ENCODE peak calls at places on chromosomes 16 and 17, in six cellular contexts. F, D, K, X, Z and N are unnamed samples.

GRCh38 chr17:77233635-77234334 is 93.0 kb downstream of the SEC14L1 start:
- DNase-seq in F (peak; percentile 37), K (no peak), Z (no peak), X (peak; percentile 90), D (peak; percentile 44), N (no peak)

GRCh38 chr16:30786936-30787612 is at the start of gene ZNF629:
- DNase-seq in D (peak; percentile 75), F (peak; percentile 78), X (no peak), Z (no peak), K (peak; percentile 81), N (no peak)

GRCh38 chr16:2015117-2015946 is 4.3 kb upstream of the NPW start:
- DNase-seq in D (peak; percentile 60), Z (no peak), F (no peak), X (peak; percentile 3), K (peak; percentile 78), N (no peak)

GRCh38 chr17:63930951-63931575 is 1.1 kb downstream of the CD79B start:
- DNase-seq in D (peak; percentile 84), X (peak; percentile 31), F (no peak), Z (no peak), K (no peak), N (peak; percentile 83)

GRCh38 chr17:81208651-81209050 is 14.1 kb downstream of the CEP131 start:
- DNase-seq in K (no peak), F (no peak), X (no peak), Z (no peak), D (no peak), N (no peak)

GRCh38 chr17:40791808-40792436 is 7.8 kb downstream of the KRT28 start:
- DNase-seq in X (peak; percentile 31), D (no peak), Z (no peak), K (no peak), F (peak; percentile 31), N (peak; percentile 8)

GRCh38 chr17:76969598-76970172 is 101.5 kb downstream of the MGAT5B start:
- DNase-seq in K (no peak), D (no peak), Z (no peak), F (peak; percentile 45), X (no peak), N (no peak)

GRCh38 chr17:40532520-40533253 is 31.3 kb upstream of the TNS4 start:
- DNase-seq in Z (no peak), X (no peak), F (no peak), K (no peak), D (no peak), N (no peak)

GRCh38 chr16:89105599-89106151 is 12.0 kb downstream of the ACSF3 start:
- DNase-seq in Z (no peak), F (no peak), D (no peak), K (no peak), X (no peak), N (no peak)

GRCh38 chr16:55000595-55000994 is 69.9 kb downstream of the IRX5 start:
- DNase-seq in K (no peak), F (no peak), X (no peak), Z (no peak), D (no peak), N (no peak)

GRCh38 chr17:51869387-51869786 is 289.1 kb downstream of the CA10 start:
- DNase-seq in X (peak; percentile 48), D (no peak), Z (no peak), F (peak; percentile 44), K (peak; percentile 35), N (peak; percentile 7)

GRCh38 chr16:22192261-22193133 is 13.6 kb upstream of the EEF2K start:
- DNase-seq in F (peak; percentile 33), Z (peak; percentile 39), X (peak; percentile 85), K (peak; percentile 70), D (peak; percentile 86), N (peak; percentile 90)

GRCh38 chr17:27914382-27914781 is 21.2 kb upstream of the LYRM9 start:
- DNase-seq in Z (no peak), X (no peak), D (no peak), F (no peak), K (no peak), N (no peak)

GRCh38 chr16:15443753-15444152 is 9.4 kb downstream of the BMERB1 start:
- DNase-seq in Z (no peak), F (no peak), X (no peak), D (no peak), K (no peak), N (no peak)

GRCh38 chr17:9181640-9182039 is 160.3 kb downstream of the NTN1 start:
- DNase-seq in Z (no peak), K (no peak), X (no peak), D (no peak), F (no peak), N (no peak)

GRCh38 chr17:5078106-5079028 is at the start of gene ZFP3:
- DNase-seq in Z (peak; percentile 51), F (peak; percentile 92), D (peak; percentile 93), X (no peak), K (no peak), N (peak; percentile 60)

GRCh38 chr17:61366715-61367413 is 32.8 kb upstream of the TBX2 start:
- DNase-seq in D (no peak), F (no peak), X (no peak), K (no peak), Z (no peak), N (no peak)

GRCh38 chr16:28279006-28279405 is 13.3 kb upstream of the SBK1 start:
- DNase-seq in X (no peak), F (peak; percentile 16), Z (no peak), K (no peak), D (no peak), N (no peak)

GRCh38 chr17:80575057-80575875 is 30.6 kb downstream of the RPTOR start:
- DNase-seq in F (peak; percentile 90), Z (peak; percentile 17), X (peak; percentile 91), D (peak; percentile 93), K (peak; percentile 97), N (peak; percentile 84)

GRCh38 chr16:30076276-30076791 is 540 bp downstream of the PPP4C start:
- DNase-seq in D (peak; percentile 58), Z (no peak), X (no peak), K (no peak), F (no peak), N (no peak)

GRCh38 chr17:8420041-8420934 is 15.4 kb upstream of the NDEL1 start:
- DNase-seq in X (no peak), K (no peak), Z (no peak), F (no peak), D (peak; percentile 74), N (no peak)

GRCh38 chr16:56613706-56614105 is 5.3 kb downstream of the MT2A start:
- DNase-seq in X (no peak), D (no peak), F (no peak), Z (no peak), K (no peak), N (no peak)

GRCh38 chr17:31489295-31490018 is 98.0 kb downstream of the RAB11FIP4 start:
- DNase-seq in K (no peak), X (no peak), Z (no peak), F (no peak), D (peak; percentile 78), N (no peak)

DNA sequence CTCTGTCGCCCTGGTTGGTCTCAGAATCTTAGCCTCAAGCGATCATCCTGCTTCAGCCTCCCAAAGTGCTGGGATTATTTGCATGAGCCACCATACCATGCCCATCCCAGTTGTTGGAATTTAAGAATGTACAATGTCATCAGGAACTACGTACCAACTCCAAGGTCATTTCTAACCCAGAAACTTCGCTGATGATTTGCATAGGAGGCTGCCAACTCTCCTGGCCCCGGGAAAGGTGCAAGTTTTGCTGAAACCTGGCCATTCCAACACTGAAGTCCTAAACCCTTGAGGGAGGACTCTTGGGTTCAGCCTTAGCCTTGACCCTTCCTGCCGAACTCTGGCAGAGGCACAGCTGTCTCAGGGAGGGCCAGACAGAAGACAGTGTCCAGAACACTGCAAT is 2.9 kb upstream of the KIFC3 start:
- DNase-seq in X (no peak), D (no peak), K (no peak), F (no peak), Z (no peak), N (no peak)
- H3K4me1 ChIP-seq in X (peaks cover 16% of the 10 kb centered on the region), D (peaks cover 71% of the 10 kb centered on the region), K (peaks cover 9% of the 10 kb centered on the region), F (peaks cover 77% of the 10 kb centered on the region), Z (peaks cover 45% of the 10 kb centered on the region), N (peaks cover 20% of the 10 kb centered on the region)

DNA sequence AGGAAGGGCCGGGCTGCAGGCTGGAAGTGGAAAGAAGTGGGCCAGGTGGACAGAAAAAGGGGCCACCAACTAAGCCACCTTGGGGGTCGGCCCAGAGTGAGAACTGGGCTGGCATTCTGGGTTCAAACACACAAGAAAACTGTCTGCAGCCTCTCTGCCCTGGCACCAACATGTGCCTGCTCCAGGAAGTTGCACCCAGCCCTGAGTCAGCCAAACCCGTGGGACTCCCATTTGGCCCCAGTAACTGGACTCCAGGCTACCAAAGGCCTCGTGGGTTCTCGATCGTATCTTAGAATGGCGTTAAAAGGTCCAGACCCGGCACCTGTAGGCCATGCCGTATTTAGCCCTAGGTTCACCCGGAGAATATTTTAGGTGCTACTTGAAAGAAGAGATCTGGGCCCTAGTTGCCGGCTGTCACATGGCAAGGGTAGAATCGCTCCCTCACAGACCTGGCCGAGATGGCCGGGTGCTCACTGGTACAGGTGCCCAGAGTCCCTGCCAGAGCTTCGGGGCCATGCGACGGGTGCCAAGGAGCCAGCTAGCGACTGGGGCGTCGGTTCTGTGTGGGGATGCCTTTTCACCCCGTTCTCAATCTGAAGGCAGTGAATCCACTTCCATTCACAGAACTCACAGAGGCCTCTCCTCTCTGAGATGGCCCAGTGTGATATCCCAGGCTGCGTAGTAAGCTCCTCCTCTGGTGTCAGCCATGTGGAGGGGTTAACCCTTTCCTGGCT is 236.7 kb downstream of the MRTFB start:
- DNase-seq in K (no peak), Z (no peak), X (no peak), F (no peak), D (no peak), N (no peak)
- H3K4me1 ChIP-seq in K (peaks cover 11% of the 10 kb centered on the region), Z (peaks cover 36% of the 10 kb centered on the region), X (no peaks in the 10 kb centered on the region), F (peaks cover 35% of the 10 kb centered on the region), D (peaks cover 11% of the 10 kb centered on the region), N (peaks cover 30% of the 10 kb centered on the region)

GRCh38 chr16:20906871-20907255 is 6.3 kb downstream of the LYRM1 start:
- DNase-seq in D (no peak), Z (no peak), X (no peak), F (no peak), K (no peak), N (no peak)
- H3K4me1 ChIP-seq in D (peaks cover 74% of the 10 kb centered on the region), Z (peaks cover 23% of the 10 kb centered on the region), X (peaks cover 34% of the 10 kb centered on the region), F (peaks cover 11% of the 10 kb centered on the region), K (peaks cover 28% of the 10 kb centered on the region), N (peaks cover 15% of the 10 kb centered on the region)

GRCh38 chr17:45313927-45314760 is 2.7 kb downstream of the MAP3K14 start:
- DNase-seq in K (peak; percentile 20), F (no peak), Z (no peak), X (no peak), D (no peak), N (peak; percentile 67)

GRCh38 chr17:45316271-45317112 is at the start of gene MAP3K14:
- DNase-seq in Z (no peak), X (peak; percentile 73), D (peak; percentile 90), K (peak; percentile 68), F (peak; percentile 48), N (peak; percentile 77)

GRCh38 chr17:45315583-45316270 is 1.1 kb downstream of the MAP3K14 start:
- DNase-seq in Z (no peak), K (no peak), D (no peak), X (no peak), F (no peak), N (peak; percentile 31)

GRCh38 chr17:45313419-45313771 is 3.4 kb downstream of the MAP3K14 start:
- DNase-seq in F (no peak), Z (no peak), D (no peak), K (no peak), X (peak; percentile 39), N (no peak)

GRCh38 chr17:45314761-45315549 is 1.9 kb downstream of the MAP3K14 start:
- DNase-seq in Z (no peak), D (no peak), F (no peak), X (peak; percentile 30), K (no peak), N (no peak)
- H3K4me1 ChIP-seq in Z (peaks cover 55% of the 10 kb centered on the region), D (peaks cover 70% of the 10 kb centered on the region), F (peaks cover 12% of the 10 kb centered on the region), X (peaks cover 50% of the 10 kb centered on the region), K (peaks cover 27% of the 10 kb centered on the region), N (peaks cover 74% of the 10 kb centered on the region)